ENCODE peak calls at places on chromosomes 11 and 22, in seven cellular contexts. S is NCI-H1436, N is non-pigmented ciliary epithelial cell, C is BJ, Y is memory B cell, U is T-cell, F is AG09309. K is an unnamed sample.

GRCh38 chr11:134654161-134654915 is 242.3 kb upstream of the B3GAT1 start:
- DNase-seq in S (no peak), N (no peak), C (no peak), Y (no peak), U (peak; percentile 14), F (no peak), K (no peak)

GRCh38 chr22:16815073-16815472 is 10.1 kb downstream of the XKR3 start:
- DNase-seq in S (no peak), N (no peak), C (no peak), Y (no peak), U (no peak), F (no peak), K (no peak)

GRCh38 chr22:17158568-17159503 is at the start of gene HDHD5:
- DNase-seq in S (peak; percentile 78), N (peak; percentile 42), C (peak; percentile 29), Y (peak; percentile 72), U (peak; percentile 90), F (peak; percentile 14), K (peak; percentile 82)

GRCh38 chr11:93521086-93521485 is 22.1 kb downstream of the SMCO4 start:
- DNase-seq in S (no peak), N (no peak), C (no peak), Y (no peak), U (no peak), F (no peak), K (no peak)

GRCh38 chr22:35335936-35336781 is 36.5 kb downstream of the TOM1 start:
- DNase-seq in S (no peak), N (no peak), C (no peak), Y (no peak), U (no peak), F (no peak), K (no peak)

GRCh38 chr11:87083029-87083428 is 45.3 kb downstream of the TMEM135 start:
- DNase-seq in S (no peak), N (no peak), C (no peak), Y (no peak), U (no peak), F (no peak), K (no peak)

GRCh38 chr11:69049490-69049867 is 747 bp downstream of the TPCN2 start:
- DNase-seq in S (no peak), N (no peak), C (no peak), Y (no peak), U (peak; percentile 7), F (no peak), K (no peak)

GRCh38 chr11:84022221-84022620 is 736.1 kb upstream of the CCDC90B start:
- DNase-seq in S (no peak), N (no peak), C (no peak), Y (no peak), U (no peak), F (no peak), K (no peak)

GRCh38 chr11:27331984-27332383 is 31.0 kb downstream of the CCDC34 start:
- DNase-seq in S (no peak), N (peak; percentile 47), C (no peak), Y (no peak), U (no peak), F (no peak), K (no peak)

GRCh38 chr22:22079404-22080148 is 97.0 kb upstream of the TOP3B start:
- DNase-seq in S (no peak), N (no peak), C (no peak), Y (no peak), U (no peak), F (no peak), K (no peak)

GRCh38 chr11:131579932-131580387 is 209.5 kb downstream of the NTM start:
- DNase-seq in S (no peak), N (peak; percentile 32), C (no peak), Y (no peak), U (no peak), F (peak; percentile 94), K (no peak)

GRCh38 chr22:41380993-41381328 is 781 bp upstream of the TEF start:
- DNase-seq in S (no peak), N (peak; percentile 60), C (peak; percentile 78), Y (no peak), U (no peak), F (peak; percentile 94), K (no peak)

GRCh38 chr11:15985863-15986139 is 370.5 kb downstream of the SOX6 start:
- DNase-seq in S (no peak), N (no peak), C (no peak), Y (no peak), U (no peak), F (no peak), K (no peak)

GRCh38 chr11:59992420-59992819 is 24.6 kb upstream of the OOSP4B start:
- DNase-seq in S (no peak), N (no peak), C (no peak), Y (no peak), U (no peak), F (no peak), K (no peak)

GRCh38 chr22:24402460-24403192 is 24.8 kb upstream of the ADORA2A start:
- DNase-seq in S (no peak), N (peak; percentile 77), C (peak; percentile 96), Y (no peak), U (no peak), F (peak; percentile 90), K (no peak)

GRCh38 chr11:66224226-66224850 is 44.1 kb upstream of the RAB1B start:
- DNase-seq in S (no peak), N (no peak), C (no peak), Y (no peak), U (no peak), F (no peak), K (no peak)